ENCODE peak calls at places on chromosomes 3 and 15, in seven cellular contexts. H, M, K, U, Y, G and T are unnamed samples.

GRCh38 chr3:43071313-43071893 is 34.5 kb downstream of the POMGNT2 start:
- DNase-seq in H (no peak), M (no peak), K (no peak), U (peak; percentile 66), Y (peak; percentile 28), G (peak; percentile 77), T (peak; percentile 23)

GRCh38 chr3:134320749-134321148 is 53.5 kb downstream of the AMOTL2 start:
- DNase-seq in H (no peak), M (no peak), K (no peak), U (no peak), Y (no peak), G (peak; percentile 43), T (no peak)

GRCh38 chr3:197093871-197094270 is 64.3 kb upstream of the MELTF start:
- DNase-seq in H (no peak), M (no peak), K (no peak), U (no peak), Y (no peak), G (no peak), T (no peak)

GRCh38 chr3:185103359-185104127 is 49.3 kb downstream of the C3orf70 start:
- DNase-seq in H (no peak), M (no peak), K (no peak), U (no peak), Y (no peak), G (no peak), T (peak; percentile 97)

GRCh38 chr15:70778258-70779076 is 15.1 kb upstream of the UACA start:
- DNase-seq in H (peak; percentile 94), M (peak; percentile 73), K (no peak), U (no peak), Y (no peak), G (no peak), T (no peak)

GRCh38 chr3:40754966-40755365 is 230.2 kb downstream of the ZNF621 start:
- DNase-seq in H (no peak), M (no peak), K (no peak), U (no peak), Y (no peak), G (no peak), T (no peak)

GRCh38 chr3:124364230-124365022 is 365.8 kb upstream of the UMPS start:
- DNase-seq in H (no peak), M (no peak), K (no peak), U (no peak), Y (no peak), G (no peak), T (no peak)

GRCh38 chr15:70375006-70375409 is 277.3 kb upstream of the TLE3 start:
- DNase-seq in H (no peak), M (peak; percentile 72), K (no peak), U (no peak), Y (peak; percentile 74), G (peak; percentile 33), T (no peak)

GRCh38 chr15:101795455-101795854 is 7.9 kb upstream of the OR4F6 start:
- DNase-seq in H (peak; percentile 93), M (no peak), K (no peak), U (no peak), Y (no peak), G (no peak), T (no peak)

GRCh38 chr3:53773586-53774368 is 72.4 kb downstream of the CHDH start:
- DNase-seq in H (peak; percentile 89), M (no peak), K (peak; percentile 82), U (no peak), Y (peak; percentile 60), G (no peak), T (no peak)

GRCh38 chr3:186472466-186473008 is 71.6 kb downstream of the CRYGS start:
- DNase-seq in H (peak; percentile 13), M (no peak), K (no peak), U (no peak), Y (no peak), G (no peak), T (no peak)

GRCh38 chr3:4720316-4721075 is 227.3 kb downstream of the ITPR1 start:
- DNase-seq in H (peak; percentile 71), M (peak; percentile 86), K (no peak), U (peak; percentile 76), Y (no peak), G (peak; percentile 52), T (peak; percentile 75)

GRCh38 chr15:62545392-62546227 is 380.5 kb upstream of the C2CD4B start:
- DNase-seq in H (peak; percentile 42), M (no peak), K (no peak), U (no peak), Y (no peak), G (no peak), T (no peak)

GRCh38 chr15:101288905-101289513 is 6.0 kb downstream of the SNRPA1 start:
- DNase-seq in H (peak; percentile 55), M (peak; percentile 73), K (no peak), U (peak; percentile 35), Y (peak; percentile 55), G (no peak), T (peak; percentile 50)

GRCh38 chr3:7787871-7788828 is 713.5 kb upstream of the LMCD1 start:
- DNase-seq in H (no peak), M (no peak), K (no peak), U (no peak), Y (no peak), G (no peak), T (no peak)

GRCh38 chr3:118808743-118809142 is 225.9 kb downstream of the IGSF11 start:
- DNase-seq in H (no peak), M (no peak), K (no peak), U (no peak), Y (no peak), G (no peak), T (peak; percentile 3)

GRCh38 chr15:67947254-67948039 is 106.7 kb upstream of the PIAS1 start:
- DNase-seq in H (no peak), M (no peak), K (no peak), U (no peak), Y (no peak), G (no peak), T (peak; percentile 37)

GRCh38 chr3:33664195-33664594 is 53.9 kb downstream of the CLASP2 start:
- DNase-seq in H (peak; percentile 92), M (no peak), K (no peak), U (no peak), Y (no peak), G (no peak), T (no peak)

GRCh38 chr15:61951949-61952348 is 108.3 kb downstream of the VPS13C start:
- DNase-seq in H (peak; percentile 4), M (no peak), K (no peak), U (no peak), Y (no peak), G (no peak), T (no peak)

GRCh38 chr15:68404056-68404798 is 27.7 kb downstream of the ITGA11 start:
- DNase-seq in H (no peak), M (no peak), K (no peak), U (no peak), Y (no peak), G (peak; percentile 33), T (no peak)

GRCh38 chr15:81002254-81003022 is 1.7 kb downstream of the TLNRD1 start:
- DNase-seq in H (no peak), M (peak; percentile 33), K (no peak), U (no peak), Y (no peak), G (peak; percentile 65), T (no peak)

GRCh38 chr3:189204467-189204866 is 32.7 kb downstream of the TPRG1 start:
- DNase-seq in H (no peak), M (no peak), K (no peak), U (no peak), Y (peak; percentile 4), G (no peak), T (no peak)

GRCh38 chr3:24830230-24831152 is 335.8 kb upstream of the THRB start:
- DNase-seq in H (no peak), M (no peak), K (no peak), U (no peak), Y (peak; percentile 75), G (peak; percentile 54), T (no peak)

GRCh38 chr3:67288707-67289106 is 290.6 kb downstream of the KBTBD8 start:
- DNase-seq in H (no peak), M (no peak), K (no peak), U (no peak), Y (no peak), G (no peak), T (no peak)
- TF ChIP-seq RFX5 in H (no peak), M (no peak), K (no peak), U (no peak), Y (no peak), G (no peak), T (no peak)

DNA sequence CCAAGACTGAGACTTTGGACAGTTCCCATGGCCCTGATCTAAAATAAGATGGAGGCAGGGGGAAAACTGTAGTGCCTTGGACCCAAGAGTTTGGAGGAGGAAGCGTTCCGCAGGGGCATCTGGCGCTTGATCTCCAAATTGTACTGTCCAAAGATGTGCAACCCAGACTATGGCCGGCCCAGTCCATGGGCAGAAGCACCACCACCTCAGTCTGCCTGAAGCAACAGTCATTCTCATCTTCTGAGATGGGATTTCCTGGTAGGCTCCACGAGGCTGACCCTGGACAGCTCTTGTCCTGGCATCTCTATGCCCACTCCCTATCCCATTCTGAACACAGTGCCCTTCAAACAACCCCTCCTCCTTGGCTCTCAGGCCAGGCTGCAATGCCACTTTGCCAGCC is 3.6 kb downstream of the INSYN1 start:
- DNase-seq in H (no peak), M (no peak), K (no peak), U (no peak), Y (no peak), G (no peak), T (no peak)
- TF ChIP-seq RAD21 in H (no peak), M (no peak), K (no peak), U (no peak), Y (no peak), G (no peak), T (no peak)

DNA sequence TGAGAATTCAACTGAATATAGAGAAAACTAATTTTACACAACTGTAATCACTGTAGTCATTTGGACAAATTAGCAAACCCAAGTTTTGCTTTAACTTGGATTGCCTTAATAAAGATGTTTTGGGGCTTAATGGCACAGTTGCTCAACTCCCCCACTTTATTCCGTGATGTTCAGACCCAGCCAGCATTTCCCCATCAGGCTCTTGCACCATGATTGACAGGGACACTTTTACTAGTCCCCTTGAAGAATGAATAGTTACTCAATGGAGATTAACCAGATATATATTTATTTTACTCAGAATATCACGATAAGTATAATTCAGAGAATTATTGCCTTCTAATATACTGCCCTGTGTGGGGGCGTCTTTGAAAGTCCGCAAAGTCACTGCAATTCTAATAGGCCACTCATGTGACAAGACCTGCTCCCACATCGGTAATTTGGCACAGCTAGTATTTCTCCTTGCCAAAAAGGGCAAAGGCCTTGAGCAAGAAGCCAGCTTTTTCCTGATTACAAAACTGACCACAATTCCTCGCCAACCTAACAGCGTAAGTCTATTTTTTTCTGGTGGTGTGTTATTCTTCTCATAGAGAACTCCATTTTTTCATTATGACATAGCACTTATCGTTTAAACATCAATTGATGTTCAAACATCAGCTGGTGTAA is 61.4 kb downstream of the PPARG start:
- DNase-seq in H (no peak), M (no peak), K (no peak), U (no peak), Y (no peak), G (no peak), T (no peak)
- TF ChIP-seq RFX5 in H (no peak), M (no peak), K (no peak), U (no peak), Y (no peak), G (no peak), T (no peak)

DNA sequence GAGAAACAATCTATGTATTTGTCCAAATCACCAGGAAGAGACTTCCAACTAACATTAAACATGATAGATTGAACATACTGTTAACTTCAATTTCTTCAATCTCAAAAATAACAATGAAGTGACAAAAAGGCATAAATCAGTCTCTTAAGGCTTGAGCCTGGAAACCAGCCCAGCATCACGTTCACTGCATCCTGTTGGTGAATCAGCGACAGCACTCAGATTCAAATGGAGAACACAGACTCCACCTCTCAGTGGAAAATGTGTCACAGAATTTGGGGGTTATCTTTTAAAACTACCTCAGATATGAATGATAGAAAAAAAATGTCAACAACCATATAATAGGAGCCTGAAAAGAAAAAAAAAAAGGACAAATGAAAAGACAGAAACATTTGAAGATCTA is 212.0 kb downstream of the MINAR1 start:
- DNase-seq in H (peak; percentile 85), M (peak; percentile 57), K (no peak), U (no peak), Y (no peak), G (no peak), T (no peak)
- TF ChIP-seq RAD21 in H (no peak), M (no peak), K (no peak), U (no peak), Y (no peak), G (no peak), T (no peak)